ENCODE peak calls at places on chromosomes 3 and 15, in seven cellular contexts. X is IMR-90, R is trophoblast cell, Z is mesendoderm, L is H9, O is H1, G is neuronal stem cell. K is an unnamed sample.

GRCh38 chr3:134794950-134795775 is at the start of gene EPHB1:
- DNase-seq in X (peak; percentile 87), R (peak; percentile 74), Z (peak; percentile 99), L (peak; percentile 99), O (peak; percentile 97), G (peak; percentile 96), K (peak; percentile 82)

GRCh38 chr3:23203651-23204111 is 554 bp downstream of the UBE2E2 start:
- DNase-seq in X (peak; percentile 5), R (peak; percentile 51), Z (no peak), L (peak; percentile 35), O (no peak), G (no peak), K (peak; percentile 46)

GRCh38 chr3:111695584-111696213 is 100.6 kb upstream of the ZBED2 start:
- DNase-seq in X (peak; percentile 91), R (peak; percentile 41), Z (no peak), L (no peak), O (no peak), G (no peak), K (peak; percentile 88)

GRCh38 chr3:12049675-12050074 is 45.5 kb downstream of the SYN2 start:
- DNase-seq in X (peak; percentile 3), R (peak; percentile 48), Z (no peak), L (no peak), O (no peak), G (no peak), K (peak; percentile 6)

GRCh38 chr15:84781505-84781904 is 33.1 kb downstream of the ZNF592 start:
- DNase-seq in X (peak; percentile 47), R (no peak), Z (no peak), L (no peak), O (no peak), G (no peak), K (peak; percentile 49)

GRCh38 chr15:41983621-41984571 is 11.5 kb upstream of the EHD4 start:
- DNase-seq in X (no peak), R (no peak), Z (no peak), L (no peak), O (no peak), G (no peak), K (no peak)

GRCh38 chr15:92079647-92080255 is 226.2 kb downstream of the SLCO3A1 start:
- DNase-seq in X (no peak), R (no peak), Z (no peak), L (no peak), O (no peak), G (no peak), K (no peak)

GRCh38 chr3:24315991-24316390 is 178.7 kb downstream of the THRB start:
- DNase-seq in X (no peak), R (peak; percentile 55), Z (no peak), L (no peak), O (no peak), G (no peak), K (no peak)

GRCh38 chr3:69212411-69213160 is 90.2 kb upstream of the LMOD3 start:
- DNase-seq in X (peak; percentile 62), R (peak; percentile 71), Z (no peak), L (no peak), O (no peak), G (no peak), K (peak; percentile 88)

GRCh38 chr3:18153571-18154173 is 271.5 kb downstream of the SATB1 start:
- DNase-seq in X (peak; percentile 69), R (peak; percentile 57), Z (peak; percentile 51), L (no peak), O (no peak), G (peak; percentile 8), K (peak; percentile 56)

GRCh38 chr3:115217678-115218451 is 70.8 kb upstream of the ZBTB20 start:
- DNase-seq in X (peak; percentile 71), R (peak; percentile 40), Z (peak; percentile 56), L (no peak), O (peak; percentile 25), G (peak; percentile 39), K (peak; percentile 64)

GRCh38 chr3:151644005-151644685 is 89.6 kb upstream of the AADACL2 start:
- DNase-seq in X (no peak), R (no peak), Z (no peak), L (no peak), O (no peak), G (no peak), K (no peak)

GRCh38 chr3:30810617-30811016 is 83.8 kb downstream of the GADL1 start:
- DNase-seq in X (no peak), R (no peak), Z (peak; percentile 4), L (no peak), O (no peak), G (no peak), K (no peak)

GRCh38 chr3:47035645-47036044 is 56.2 kb downstream of the NBEAL2 start:
- DNase-seq in X (peak; percentile 63), R (no peak), Z (no peak), L (no peak), O (no peak), G (no peak), K (peak; percentile 64)

GRCh38 chr15:67202991-67203390 is 51.5 kb downstream of the AAGAB start:
- DNase-seq in X (no peak), R (no peak), Z (no peak), L (no peak), O (no peak), G (no peak), K (no peak)

GRCh38 chr15:63626955-63627354 is 29.8 kb downstream of the FBXL22 start:
- DNase-seq in X (no peak), R (no peak), Z (no peak), L (no peak), O (no peak), G (no peak), K (no peak)

GRCh38 chr3:21013566-21013965 is 737.4 kb downstream of the ZNF385D start:
- DNase-seq in X (no peak), R (peak; percentile 10), Z (no peak), L (no peak), O (no peak), G (no peak), K (no peak)

GRCh38 chr3:30894521-30895289 is at the start of gene GADL1:
- DNase-seq in X (peak; percentile 8), R (peak; percentile 54), Z (peak; percentile 35), L (peak; percentile 54), O (no peak), G (peak; percentile 27), K (peak; percentile 38)

GRCh38 chr3:106880206-106880605 is 497.0 kb upstream of the CCDC54 start:
- DNase-seq in X (no peak), R (no peak), Z (no peak), L (no peak), O (no peak), G (no peak), K (no peak)

GRCh38 chr15:83559310-83559966 is 94.5 kb upstream of the ADAMTSL3 start:
- DNase-seq in X (peak; percentile 61), R (peak; percentile 86), Z (peak; percentile 86), L (peak; percentile 73), O (peak; percentile 46), G (peak; percentile 61), K (peak; percentile 65)

GRCh38 chr3:197002701-197003454 is 26.7 kb downstream of the MELTF start:
- DNase-seq in X (peak; percentile 52), R (peak; percentile 76), Z (peak; percentile 59), L (peak; percentile 55), O (no peak), G (peak; percentile 63), K (peak; percentile 64)

GRCh38 chr15:63389902-63390301 is 8.3 kb upstream of the CA12 start:
- DNase-seq in X (no peak), R (no peak), Z (no peak), L (no peak), O (no peak), G (no peak), K (no peak)

GRCh38 chr15:57792729-57793449 is 86.4 kb downstream of the POLR2M start:
- DNase-seq in X (no peak), R (peak; percentile 30), Z (no peak), L (no peak), O (no peak), G (no peak), K (no peak)

GRCh38 chr3:173977747-173978146 is 580.2 kb downstream of the NLGN1 start:
- DNase-seq in X (peak; percentile 81), R (peak; percentile 12), Z (peak; percentile 13), L (no peak), O (no peak), G (no peak), K (peak; percentile 5)

GRCh38 chr3:114550155-114550554 is 256.3 kb downstream of the TIGIT start:
- DNase-seq in X (peak; percentile 89), R (peak; percentile 88), Z (no peak), L (no peak), O (no peak), G (no peak), K (no peak)

GRCh38 chr3:53817211-53817610 is 29.0 kb downstream of the CHDH start:
- DNase-seq in X (no peak), R (no peak), Z (no peak), L (no peak), O (no peak), G (no peak), K (no peak)
- H2BK5ac ChIP-seq in X (no peak overlapping the region), R (no peak overlapping the region), Z (no peak overlapping the region), L (no peak overlapping the region), O (no peak overlapping the region), G (no peak overlapping the region), K (no peak overlapping the region)

GRCh38 chr3:80391573-80391972 is 623.8 kb upstream of the ROBO1 start:
- DNase-seq in X (no peak), R (no peak), Z (no peak), L (no peak), O (no peak), G (no peak), K (no peak)
- H3K18ac ChIP-seq in X (no peak overlapping the region), R (no peak overlapping the region), Z (no peak overlapping the region), L (no peak overlapping the region), O (no peak overlapping the region), G (no peak overlapping the region), K (no peak overlapping the region)

DNA sequence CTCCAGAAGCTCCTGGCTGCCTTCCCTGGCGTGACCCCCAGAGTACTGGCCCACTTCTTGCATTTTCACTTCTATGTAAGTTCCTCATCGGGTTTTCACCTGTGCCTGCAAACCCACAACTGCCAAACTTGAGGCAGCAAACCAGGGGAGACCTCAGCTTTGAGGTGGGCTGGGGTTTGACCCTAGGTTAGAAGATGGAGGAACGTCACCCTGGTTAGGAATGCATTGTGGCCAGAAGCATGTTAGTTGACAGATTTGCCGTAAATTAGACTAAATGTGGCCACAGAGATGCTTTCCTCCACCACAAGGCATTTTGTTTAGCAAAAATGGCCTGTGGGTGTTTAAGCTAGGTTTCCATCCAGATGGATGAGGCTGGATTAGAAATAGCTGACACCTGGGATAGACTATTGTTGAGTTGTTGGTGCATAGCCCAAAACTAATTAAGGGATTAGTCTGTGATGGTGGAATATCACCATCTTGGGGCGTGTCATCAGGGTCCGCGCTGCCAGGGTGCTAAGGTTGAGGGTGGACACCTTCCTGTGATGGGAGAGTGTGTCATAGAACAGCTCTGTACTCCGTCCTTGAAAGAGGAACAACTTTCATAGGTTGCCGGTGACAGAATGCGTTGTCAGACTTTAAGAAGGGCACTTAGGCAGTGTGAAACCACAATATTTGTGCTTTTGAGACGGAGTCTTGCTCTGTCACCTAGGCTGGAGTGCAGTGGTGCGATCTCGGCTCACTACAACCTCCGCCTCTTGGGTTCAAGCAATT is 3.6 kb downstream of the NISCH start:
- DNase-seq in X (no peak), R (no peak), Z (no peak), L (no peak), O (no peak), G (no peak), K (no peak)
- H2BK5ac ChIP-seq in X (no peak overlapping the region), R (no peak overlapping the region), Z (no peak overlapping the region), L (no peak overlapping the region), O (no peak overlapping the region), G (no peak overlapping the region), K (no peak overlapping the region)

DNA sequence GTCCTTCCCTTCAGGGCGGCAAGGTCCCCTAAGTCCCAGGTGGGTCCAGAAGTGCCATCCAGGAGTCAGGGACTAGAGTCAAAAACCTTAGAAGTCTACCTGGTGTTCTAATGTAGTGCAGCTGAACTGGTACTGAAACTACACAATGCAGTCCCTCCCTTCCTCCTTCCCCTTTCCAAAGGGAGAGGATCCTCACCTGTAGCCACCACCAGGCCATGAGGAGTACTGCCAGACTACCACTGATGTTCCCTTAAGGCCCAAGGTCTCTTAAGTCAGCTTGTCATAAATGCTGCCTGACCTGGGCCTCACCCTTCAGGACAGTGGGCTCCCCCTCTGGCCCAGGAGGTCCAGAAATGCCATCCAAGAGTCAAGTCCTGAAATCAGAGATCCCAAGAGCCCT is 98.9 kb downstream of the ULK4 start:
- DNase-seq in X (no peak), R (no peak), Z (peak; percentile 65), L (peak; percentile 63), O (no peak), G (no peak), K (no peak)
- H3K18ac ChIP-seq in X (no peak overlapping the region), R (no peak overlapping the region), Z (no peak overlapping the region), L (no peak overlapping the region), O (no peak overlapping the region), G (no peak overlapping the region), K (no peak overlapping the region)